ENCODE peak calls at places on chromosomes 11 and 22, in nine cellular contexts. N is Caco-2, W is heart right ventricle, R is sigmoid colon, G is GM23248, V is aorta, K is osteoblast, Y is fibroblast of lung, O is GM23338. X is an unnamed sample. For H3K27me3, the result is how much of the 10 kb centered on the place peaks cover.

GRCh38 chr11:123061403-123062157 is at the start of gene HSPA8:
- DNase-seq in N (peak), W (peak), R (peak), G (peak), V (peak), K (no peak), Y (peak), O (peak), X (peak)

GRCh38 chr22:33053323-33053722 is 4.9 kb downstream of the SYN3 start:
- DNase-seq in N (no peak), W (no peak), R (no peak), G (no peak), V (no peak), K (no peak), Y (no peak), O (no peak), X (no peak)

GRCh38 chr22:25726241-25726640 is 15.7 kb upstream of the MYO18B start:
- DNase-seq in N (no peak), W (no peak), R (no peak), G (no peak), V (no peak), K (no peak), Y (peak), O (no peak), X (no peak)

GRCh38 chr22:35684270-35684700 is 33.4 kb upstream of the APOL5 start:
- DNase-seq in N (no peak), W (peak), R (no peak), G (peak), V (no peak), K (peak), Y (peak), O (peak), X (no peak)

GRCh38 chr22:49417833-49418232 is 409.8 kb downstream of the BRD1 start:
- DNase-seq in N (no peak), W (no peak), R (no peak), G (no peak), V (no peak), K (peak), Y (no peak), O (no peak), X (no peak)

GRCh38 chr22:28976588-28976987 is 85.0 kb downstream of the C22orf31 start:
- DNase-seq in N (no peak), W (no peak), R (no peak), G (peak), V (no peak), K (peak), Y (peak), O (no peak), X (peak)

GRCh38 chr11:86205415-86206268 is 38.9 kb upstream of the EED start:
- DNase-seq in N (peak), W (no peak), R (no peak), G (no peak), V (no peak), K (no peak), Y (no peak), O (no peak), X (no peak)

GRCh38 chr11:38461751-38462150 is 1863.7 kb upstream of the RAG2 start:
- DNase-seq in N (no peak), W (peak), R (no peak), G (no peak), V (no peak), K (no peak), Y (no peak), O (no peak), X (no peak)

GRCh38 chr11:82995754-82996398 is 75.8 kb downstream of the RAB30 start:
- DNase-seq in N (no peak), W (no peak), R (no peak), G (no peak), V (no peak), K (no peak), Y (peak), O (no peak), X (no peak)

GRCh38 chr11:76234704-76235232 is 28.5 kb upstream of the WNT11 start:
- DNase-seq in N (no peak), W (no peak), R (peak), G (peak), V (peak), K (peak), Y (no peak), O (no peak), X (no peak)

GRCh38 chr11:115185931-115186330 is 318.3 kb downstream of the CADM1 start:
- DNase-seq in N (no peak), W (peak), R (no peak), G (no peak), V (no peak), K (no peak), Y (no peak), O (no peak), X (no peak)

GRCh38 chr11:119472186-119472855 is 49.3 kb upstream of the THY1 start:
- DNase-seq in N (peak), W (no peak), R (no peak), G (peak), V (no peak), K (no peak), Y (peak), O (no peak), X (no peak)

GRCh38 chr22:18076060-18076497 is 1.7 kb upstream of the PEX26 start:
- DNase-seq in N (peak), W (peak), R (peak), G (peak), V (peak), K (peak), Y (peak), O (peak), X (peak)

GRCh38 chr11:102762414-102762813 is 18.0 kb downstream of the MMP10 start:
- DNase-seq in N (no peak), W (no peak), R (no peak), G (peak), V (no peak), K (peak), Y (peak), O (no peak), X (no peak)

GRCh38 chr22:28072066-28072465 is 153.0 kb upstream of the PITPNB start:
- DNase-seq in N (no peak), W (no peak), R (no peak), G (peak), V (no peak), K (peak), Y (peak), O (no peak), X (no peak)

GRCh38 chr11:120023120-120023519 is 114.8 kb downstream of the TRIM29 start:
- DNase-seq in N (no peak), W (no peak), R (no peak), G (no peak), V (no peak), K (no peak), Y (no peak), O (peak), X (no peak)

GRCh38 chr11:63813563-63814382 is 517 bp downstream of the SPINDOC start:
- DNase-seq in N (peak), W (peak), R (peak), G (peak), V (peak), K (peak), Y (peak), O (peak), X (no peak)

GRCh38 chr11:111097191-111097590 is 148.3 kb upstream of the POU2AF2 start:
- DNase-seq in N (peak), W (peak), R (no peak), G (no peak), V (peak), K (no peak), Y (peak), O (peak), X (peak)

GRCh38 chr11:15371533-15371932 is 256.8 kb downstream of the INSC start:
- DNase-seq in N (no peak), W (no peak), R (no peak), G (no peak), V (no peak), K (no peak), Y (no peak), O (no peak), X (no peak)

GRCh38 chr11:63616953-63617352 is 2.7 kb upstream of the PLAAT3 start:
- DNase-seq in N (no peak), W (no peak), R (no peak), G (no peak), V (no peak), K (no peak), Y (no peak), O (no peak), X (no peak)

DNA sequence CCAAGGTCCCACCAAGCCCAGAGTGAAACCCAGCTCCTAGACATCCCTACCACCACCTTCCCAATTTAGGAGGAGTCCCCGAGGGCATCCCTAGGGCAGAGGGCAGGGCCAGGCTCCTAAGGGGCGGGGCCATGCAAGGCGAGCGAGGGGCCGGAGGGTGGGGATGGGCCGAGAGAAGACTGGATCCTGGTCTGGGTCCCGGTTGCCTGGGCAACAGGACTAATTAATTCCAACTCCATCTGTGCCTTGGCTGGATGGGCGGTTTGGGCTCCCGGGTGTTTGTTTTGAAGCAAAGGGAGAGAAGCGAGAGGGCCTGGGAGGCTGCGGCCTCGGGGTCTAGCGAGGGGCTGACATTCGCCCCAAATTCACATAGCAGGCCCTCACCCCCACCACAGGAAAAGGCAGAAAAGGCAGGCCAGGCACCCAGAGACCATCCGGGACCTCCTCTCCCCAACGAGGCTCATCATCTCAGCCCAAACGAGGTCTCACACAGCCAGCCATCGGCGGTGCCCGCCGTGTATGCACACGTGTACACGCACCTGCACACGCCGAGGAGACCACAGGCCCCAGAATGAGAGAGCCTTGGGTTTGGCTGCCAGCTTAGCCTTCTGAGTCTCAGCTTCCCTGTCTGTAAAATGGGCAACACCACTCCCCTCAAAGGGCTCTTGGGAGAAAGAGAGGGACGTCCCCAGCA is 23.9 kb downstream of the ELFN2 start:
- DNase-seq in N (no peak), W (no peak), R (no peak), G (no peak), V (no peak), K (no peak), Y (no peak), O (peak), X (no peak)
- H3K27me3 ChIP-seq in N (under half), W (under half), R (under half), G (under half), V (under half), K (under half), Y (under half), O (under half), X (under half)

DNA sequence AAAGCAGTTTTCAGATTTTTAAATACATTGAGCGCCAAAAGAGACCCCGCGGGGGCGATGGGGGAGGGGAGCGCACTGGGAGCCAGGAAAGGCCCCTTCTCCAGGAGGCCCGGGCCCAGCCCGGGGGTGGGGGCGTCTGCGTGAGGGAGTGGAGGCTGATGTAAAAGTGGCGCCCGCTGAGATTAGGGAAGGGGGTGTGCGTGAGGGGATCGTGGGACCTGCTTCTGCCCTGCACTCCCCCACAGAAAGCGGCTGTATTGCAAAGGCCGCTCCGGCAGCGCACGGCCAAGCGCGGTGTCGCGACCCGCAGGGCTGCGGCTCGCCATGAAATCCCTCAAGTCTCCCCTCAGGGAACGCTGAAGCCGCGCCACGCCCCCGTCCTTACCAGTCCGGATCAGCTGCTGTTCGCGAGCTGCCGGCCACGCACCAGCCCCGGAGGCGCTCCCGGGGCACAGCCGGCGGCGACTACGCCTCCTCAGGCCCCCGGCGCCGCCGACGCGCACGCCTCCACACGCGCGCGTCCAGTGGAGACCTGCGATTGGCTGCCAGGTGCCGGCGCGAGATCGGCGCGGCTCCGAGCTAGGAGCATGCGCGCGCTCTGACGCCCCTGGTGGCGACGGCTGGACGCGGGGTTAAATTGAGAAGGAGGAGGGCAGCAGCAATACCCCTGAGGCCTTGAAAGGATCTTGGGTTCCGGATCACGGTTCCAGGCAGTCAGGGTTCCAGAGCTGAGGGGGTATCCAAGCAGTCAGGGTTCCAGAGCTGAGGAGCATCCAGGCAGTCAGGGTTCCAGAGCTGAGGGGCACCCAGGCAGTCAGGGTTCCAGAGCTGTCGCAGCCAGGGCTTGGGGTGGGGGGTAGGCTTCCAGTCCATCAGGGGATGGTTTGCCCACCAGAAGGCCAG is at the start of gene ZNF280B:
- DNase-seq in N (peak), W (peak), R (peak), G (peak), V (peak), K (peak), Y (peak), O (peak), X (peak)
- H3K4me3 ChIP-seq in N (peak), W (peak), R (peak), G (peak), V (no peak), K (peak), Y (peak), O (peak), X (peak)

GRCh38 chr11:11251394-11251970 is 101.6 kb downstream of the CSNK2A3 start:
- DNase-seq in N (no peak), W (no peak), R (no peak), G (no peak), V (no peak), K (no peak), Y (no peak), O (no peak), X (no peak)

GRCh38 chr11:11250470-11250869 is 102.6 kb downstream of the CSNK2A3 start:
- DNase-seq in N (no peak), W (no peak), R (no peak), G (no peak), V (no peak), K (no peak), Y (no peak), O (no peak), X (no peak)

GRCh38 chr11:11253487-11253886 is 99.6 kb downstream of the CSNK2A3 start:
- DNase-seq in N (no peak), W (no peak), R (no peak), G (no peak), V (no peak), K (no peak), Y (no peak), O (no peak), X (no peak)

GRCh38 chr11:11252403-11252802 is 100.6 kb downstream of the CSNK2A3 start:
- DNase-seq in N (no peak), W (no peak), R (no peak), G (no peak), V (no peak), K (no peak), Y (no peak), O (no peak), X (no peak)

DNA sequence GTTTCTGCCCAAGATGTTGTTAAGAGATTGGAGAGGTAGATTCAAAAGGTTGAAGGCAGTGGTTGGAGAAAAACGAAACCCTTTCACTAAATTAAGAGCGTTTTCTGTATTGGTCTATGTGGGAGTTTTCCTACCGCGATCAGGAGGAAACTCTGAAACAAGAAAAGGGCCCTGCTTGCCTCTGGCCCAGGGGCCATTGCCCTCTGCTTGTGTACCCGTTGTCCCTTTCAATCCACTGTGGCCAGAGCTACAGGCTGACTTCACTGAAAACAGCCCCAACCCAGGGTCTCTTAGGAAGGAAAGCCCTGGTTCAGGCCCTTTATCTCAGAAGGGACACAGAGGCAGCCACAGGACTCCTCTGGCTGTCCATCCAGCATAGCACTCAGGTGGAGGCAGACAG is 99.1 kb downstream of the CSNK2A3 start:
- DNase-seq in N (no peak), W (no peak), R (no peak), G (no peak), V (no peak), K (no peak), Y (no peak), O (no peak), X (no peak)
- H3K27me3 ChIP-seq in N (under half), W (under half), R (under half), G (under half), V (under half), K (under half), Y (under half), O (under half), X (under half)

GRCh38 chr11:94788396-94788795 is 20.2 kb downstream of the AMOTL1 start:
- DNase-seq in N (no peak), W (no peak), R (no peak), G (peak), V (no peak), K (no peak), Y (peak), O (no peak), X (no peak)
- H3K4me3 ChIP-seq in N (no peak), W (no peak), R (no peak), G (no peak), V (no peak), K (no peak), Y (no peak), O (no peak), X (no peak)

DNA sequence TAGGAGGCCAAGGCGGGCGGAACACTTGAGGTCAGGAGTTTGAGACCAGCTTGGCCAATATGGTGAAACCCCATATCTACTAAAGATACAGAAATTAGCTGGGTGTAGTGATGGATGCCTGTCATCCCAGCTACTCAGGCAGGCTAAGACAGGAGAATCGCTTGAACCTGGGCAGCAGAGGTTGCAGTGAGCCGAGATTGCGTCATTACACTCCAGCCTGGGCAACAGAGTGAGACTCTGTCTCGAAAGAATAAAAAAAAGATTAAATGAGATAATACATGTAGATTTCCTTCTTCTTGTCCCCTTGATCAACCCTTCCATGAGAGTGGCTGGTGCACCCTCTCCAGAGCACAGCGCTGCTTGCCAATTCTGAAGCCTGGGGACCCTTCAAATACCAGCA is 106.9 kb downstream of the ST3GAL4 start:
- DNase-seq in N (no peak), W (no peak), R (no peak), G (no peak), V (no peak), K (no peak), Y (no peak), O (no peak), X (no peak)
- H3K27me3 ChIP-seq in N (under half), W (under half), R (under half), G (under half), V (under half), K (under half), Y (under half), O (under half), X (under half)

GRCh38 chr22:41369089-41369745 is 12.5 kb upstream of the TEF start:
- DNase-seq in N (no peak), W (no peak), R (no peak), G (no peak), V (no peak), K (peak), Y (no peak), O (no peak), X (no peak)
- H3K4me3 ChIP-seq in N (no peak), W (peak), R (no peak), G (no peak), V (no peak), K (no peak), Y (no peak), O (no peak), X (no peak)

GRCh38 chr22:22741843-22742242 is 97.4 kb downstream of the GGTLC2 start:
- DNase-seq in N (no peak), W (no peak), R (no peak), G (no peak), V (no peak), K (no peak), Y (no peak), O (no peak), X (no peak)
- H3K27me3 ChIP-seq in N (under half), W (under half), R (under half), G (under half), V (under half), K (under half), Y (under half), O (half or more), X (under half)

GRCh38 chr22:37484115-37485005 is 1.8 kb downstream of the MFNG start:
- DNase-seq in N (no peak), W (peak), R (peak), G (no peak), V (peak), K (peak), Y (no peak), O (no peak), X (no peak)
- H3K4me3 ChIP-seq in N (no peak), W (peak), R (no peak), G (no peak), V (no peak), K (no peak), Y (no peak), O (no peak), X (no peak)

DNA sequence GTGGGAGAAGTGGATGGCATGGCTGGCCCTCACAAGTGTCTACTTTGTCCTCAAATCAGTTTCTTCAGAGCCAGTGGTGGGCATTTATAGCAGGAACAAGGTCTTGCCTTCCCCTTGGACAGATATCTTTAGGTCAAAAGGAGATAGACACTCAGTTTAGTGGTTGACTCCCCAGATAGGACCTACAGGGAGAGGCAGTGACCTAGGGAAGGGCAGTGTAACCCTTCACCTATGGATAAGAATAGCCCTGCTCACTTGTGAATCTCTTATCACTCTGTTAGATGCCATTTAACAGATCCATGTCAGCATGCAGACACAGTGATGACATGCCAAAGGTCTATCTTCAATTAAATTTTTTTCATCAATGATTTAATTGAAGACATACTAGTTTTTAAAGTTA is 11.0 kb downstream of the BCO2 start:
- DNase-seq in N (no peak), W (no peak), R (no peak), G (no peak), V (no peak), K (no peak), Y (no peak), O (no peak), X (no peak)
- H3K27me3 ChIP-seq in N (under half), W (under half), R (under half), G (under half), V (under half), K (under half), Y (under half), O (under half), X (under half)

GRCh38 chr11:2913029-2913431 is 16.2 kb downstream of the PHLDA2 start:
- DNase-seq in N (no peak), W (no peak), R (no peak), G (peak), V (no peak), K (peak), Y (peak), O (no peak), X (no peak)
- H3K4me3 ChIP-seq in N (no peak), W (no peak), R (no peak), G (no peak), V (no peak), K (no peak), Y (no peak), O (no peak), X (no peak)